ENCODE peak calls at places on chromosome 6, in four cellular contexts. One of them, this sample, is unnamed. For H3K4me1, the result is how much of the 10 kb centered on the place peaks cover.

GRCh38 chr6:13923527-13924145 is 1.1 kb upstream of the RNF182 start:
- DNase-seq in body of pancreas: no peak
- DNase-seq in iPS DF 6.9: no peak
- DNase-seq in tibial artery: no peak
- DNase-seq in this sample: no peak

GRCh38 chr6:114085206-114085605 is 114.3 kb upstream of the HDAC2 start:
- DNase-seq in body of pancreas: no peak
- DNase-seq in iPS DF 6.9: no peak
- DNase-seq in tibial artery: no peak
- DNase-seq in this sample: no peak

GRCh38 chr6:43454290-43455033 is 886 bp downstream of the DLK2 start:
- DNase-seq in body of pancreas: peak
- DNase-seq in iPS DF 6.9: peak
- DNase-seq in tibial artery: peak
- DNase-seq in this sample: peak

GRCh38 chr6:90538651-90539050 is 48.2 kb downstream of the MAP3K7 start:
- DNase-seq in body of pancreas: peak
- DNase-seq in iPS DF 6.9: no peak
- DNase-seq in tibial artery: no peak
- DNase-seq in this sample: no peak

GRCh38 chr6:36780517-36781210 is 58.6 kb downstream of the CPNE5 start:
- DNase-seq in body of pancreas: peak
- DNase-seq in iPS DF 6.9: no peak
- DNase-seq in tibial artery: no peak
- DNase-seq in this sample: no peak

GRCh38 chr6:166999845-167000253 is 652 bp downstream of the CEP43 start:
- DNase-seq in body of pancreas: no peak
- DNase-seq in iPS DF 6.9: no peak
- DNase-seq in tibial artery: peak
- DNase-seq in this sample: no peak

GRCh38 chr6:105991561-105992314 is 94.4 kb upstream of the PRDM1 start:
- DNase-seq in body of pancreas: peak
- DNase-seq in iPS DF 6.9: no peak
- DNase-seq in tibial artery: no peak
- DNase-seq in this sample: no peak

GRCh38 chr6:38493929-38494547 is 145.7 kb downstream of the BTBD9 start:
- DNase-seq in body of pancreas: peak
- DNase-seq in iPS DF 6.9: peak
- DNase-seq in tibial artery: peak
- DNase-seq in this sample: peak

GRCh38 chr6:15400572-15401004 is 154.7 kb downstream of the JARID2 start:
- DNase-seq in body of pancreas: peak
- DNase-seq in iPS DF 6.9: no peak
- DNase-seq in tibial artery: peak
- DNase-seq in this sample: no peak

GRCh38 chr6:15401769-15402250 is 155.9 kb downstream of the JARID2 start:
- DNase-seq in body of pancreas: no peak
- DNase-seq in iPS DF 6.9: no peak
- DNase-seq in tibial artery: no peak
- DNase-seq in this sample: no peak

GRCh38 chr6:15403094-15403493 is 157.2 kb downstream of the JARID2 start:
- DNase-seq in body of pancreas: no peak
- DNase-seq in iPS DF 6.9: no peak
- DNase-seq in tibial artery: no peak
- DNase-seq in this sample: no peak

GRCh38 chr6:15401120-15401519 is 155.3 kb downstream of the JARID2 start:
- DNase-seq in body of pancreas: no peak
- DNase-seq in iPS DF 6.9: no peak
- DNase-seq in tibial artery: no peak
- DNase-seq in this sample: no peak

DNA sequence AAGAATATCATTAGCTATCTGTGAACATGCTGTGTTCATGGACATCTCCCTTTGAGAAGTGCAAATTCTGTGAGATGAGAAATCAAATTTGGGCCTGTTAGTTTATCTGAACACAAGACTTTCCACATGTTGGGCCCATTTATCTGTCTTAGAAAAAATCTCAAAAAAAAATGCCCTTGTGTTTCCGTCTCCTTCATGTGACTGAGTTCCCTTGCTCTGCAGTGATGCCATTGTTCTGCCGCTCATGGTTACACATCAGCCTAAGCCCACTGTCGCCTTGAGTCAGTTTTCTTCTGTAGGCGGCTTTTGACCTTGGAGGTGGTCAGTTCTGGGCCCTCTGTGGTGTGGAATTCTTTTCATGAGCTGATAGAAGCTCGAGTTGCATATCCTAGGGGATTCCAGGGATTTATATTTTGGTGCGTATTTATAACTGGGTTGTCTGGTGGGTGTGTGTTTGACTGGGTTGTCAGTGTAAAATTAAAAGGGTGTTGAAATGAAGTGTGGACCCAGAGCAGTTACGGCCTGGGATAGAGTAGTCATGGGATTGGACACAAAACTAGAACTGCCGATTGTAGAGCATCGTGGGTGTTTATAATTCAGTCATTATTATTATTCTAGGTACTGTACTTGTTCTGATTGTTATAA is 156.7 kb downstream of the JARID2 start:
- DNase-seq in body of pancreas: no peak
- DNase-seq in iPS DF 6.9: no peak
- DNase-seq in tibial artery: no peak
- DNase-seq in this sample: no peak
- H3K4me1 ChIP-seq in body of pancreas: under half
- H3K4me1 ChIP-seq in iPS DF 6.9: under half
- H3K4me1 ChIP-seq in tibial artery: under half
- H3K4me1 ChIP-seq in this sample: half or more

GRCh38 chr6:53500095-53500494 is 44.8 kb downstream of the GCLC start:
- DNase-seq in body of pancreas: no peak
- DNase-seq in iPS DF 6.9: no peak
- DNase-seq in tibial artery: no peak
- DNase-seq in this sample: no peak
- H3K4me1 ChIP-seq in body of pancreas: under half
- H3K4me1 ChIP-seq in iPS DF 6.9: under half
- H3K4me1 ChIP-seq in tibial artery: under half
- H3K4me1 ChIP-seq in this sample: under half

GRCh38 chr6:44663860-44664584 is 276.5 kb downstream of the CDC5L start:
- DNase-seq in body of pancreas: no peak
- DNase-seq in iPS DF 6.9: no peak
- DNase-seq in tibial artery: no peak
- DNase-seq in this sample: no peak

GRCh38 chr6:44661631-44662030 is 274.1 kb downstream of the CDC5L start:
- DNase-seq in body of pancreas: no peak
- DNase-seq in iPS DF 6.9: no peak
- DNase-seq in tibial artery: no peak
- DNase-seq in this sample: no peak

GRCh38 chr6:44660561-44661220 is 273.2 kb downstream of the CDC5L start:
- DNase-seq in body of pancreas: no peak
- DNase-seq in iPS DF 6.9: no peak
- DNase-seq in tibial artery: no peak
- DNase-seq in this sample: no peak

GRCh38 chr6:44661221-44661609 is 273.7 kb downstream of the CDC5L start:
- DNase-seq in body of pancreas: no peak
- DNase-seq in iPS DF 6.9: no peak
- DNase-seq in tibial artery: no peak
- DNase-seq in this sample: no peak

GRCh38 chr6:44662461-44663121 is 275.1 kb downstream of the CDC5L start:
- DNase-seq in body of pancreas: no peak
- DNase-seq in iPS DF 6.9: peak
- DNase-seq in tibial artery: no peak
- DNase-seq in this sample: peak
- H3K4me1 ChIP-seq in body of pancreas: under half
- H3K4me1 ChIP-seq in iPS DF 6.9: under half
- H3K4me1 ChIP-seq in tibial artery: under half
- H3K4me1 ChIP-seq in this sample: half or more

GRCh38 chr6:33428219-33428890 is 8.5 kb downstream of the SYNGAP1 start:
- DNase-seq in body of pancreas: peak
- DNase-seq in iPS DF 6.9: no peak
- DNase-seq in tibial artery: no peak
- DNase-seq in this sample: no peak

GRCh38 chr6:33424855-33425667 is 5.2 kb downstream of the SYNGAP1 start:
- DNase-seq in body of pancreas: no peak
- DNase-seq in iPS DF 6.9: no peak
- DNase-seq in tibial artery: no peak
- DNase-seq in this sample: no peak

GRCh38 chr6:33427585-33428218 is 7.8 kb downstream of the SYNGAP1 start:
- DNase-seq in body of pancreas: peak
- DNase-seq in iPS DF 6.9: no peak
- DNase-seq in tibial artery: peak
- DNase-seq in this sample: no peak

GRCh38 chr6:33425668-33426577 is 6.1 kb downstream of the SYNGAP1 start:
- DNase-seq in body of pancreas: peak
- DNase-seq in iPS DF 6.9: no peak
- DNase-seq in tibial artery: peak
- DNase-seq in this sample: peak

GRCh38 chr6:33426590-33427563 is 7.0 kb downstream of the SYNGAP1 start:
- DNase-seq in body of pancreas: no peak
- DNase-seq in iPS DF 6.9: no peak
- DNase-seq in tibial artery: no peak
- DNase-seq in this sample: no peak
- H3K4me1 ChIP-seq in body of pancreas: under half
- H3K4me1 ChIP-seq in iPS DF 6.9: under half
- H3K4me1 ChIP-seq in tibial artery: under half
- H3K4me1 ChIP-seq in this sample: under half

DNA sequence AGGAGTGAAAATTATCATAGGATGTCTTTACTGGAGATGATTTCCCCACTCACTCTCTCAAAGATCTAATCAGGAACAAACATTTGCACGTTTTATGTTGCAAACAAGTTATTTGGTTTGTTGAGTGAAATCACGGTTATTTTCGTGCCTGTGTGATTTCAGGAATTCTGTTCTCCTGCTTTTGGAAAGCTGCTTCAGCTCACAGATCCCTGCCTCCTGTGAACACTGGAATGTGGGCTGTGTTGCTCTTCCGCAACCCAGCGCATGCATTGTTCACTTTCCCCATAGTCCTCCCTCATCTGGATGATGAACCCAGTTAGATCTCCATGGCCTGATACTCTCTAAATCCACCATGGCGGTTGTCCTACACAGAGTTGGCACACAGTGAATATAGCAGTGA is 91.0 kb downstream of the PLEKHG1 start:
- DNase-seq in body of pancreas: no peak
- DNase-seq in iPS DF 6.9: no peak
- DNase-seq in tibial artery: no peak
- DNase-seq in this sample: no peak
- H3K4me1 ChIP-seq in body of pancreas: under half
- H3K4me1 ChIP-seq in iPS DF 6.9: under half
- H3K4me1 ChIP-seq in tibial artery: under half
- H3K4me1 ChIP-seq in this sample: under half

GRCh38 chr6:15335385-15335784 is 89.5 kb downstream of the JARID2 start:
- DNase-seq in body of pancreas: no peak
- DNase-seq in iPS DF 6.9: no peak
- DNase-seq in tibial artery: no peak
- DNase-seq in this sample: no peak

GRCh38 chr6:15335916-15336315 is 90.0 kb downstream of the JARID2 start:
- DNase-seq in body of pancreas: no peak
- DNase-seq in iPS DF 6.9: no peak
- DNase-seq in tibial artery: no peak
- DNase-seq in this sample: no peak

GRCh38 chr6:15338462-15338861 is 92.6 kb downstream of the JARID2 start:
- DNase-seq in body of pancreas: no peak
- DNase-seq in iPS DF 6.9: no peak
- DNase-seq in tibial artery: no peak
- DNase-seq in this sample: no peak

GRCh38 chr6:15336905-15337583 is 91.2 kb downstream of the JARID2 start:
- DNase-seq in body of pancreas: no peak
- DNase-seq in iPS DF 6.9: no peak
- DNase-seq in tibial artery: no peak
- DNase-seq in this sample: no peak

DNA sequence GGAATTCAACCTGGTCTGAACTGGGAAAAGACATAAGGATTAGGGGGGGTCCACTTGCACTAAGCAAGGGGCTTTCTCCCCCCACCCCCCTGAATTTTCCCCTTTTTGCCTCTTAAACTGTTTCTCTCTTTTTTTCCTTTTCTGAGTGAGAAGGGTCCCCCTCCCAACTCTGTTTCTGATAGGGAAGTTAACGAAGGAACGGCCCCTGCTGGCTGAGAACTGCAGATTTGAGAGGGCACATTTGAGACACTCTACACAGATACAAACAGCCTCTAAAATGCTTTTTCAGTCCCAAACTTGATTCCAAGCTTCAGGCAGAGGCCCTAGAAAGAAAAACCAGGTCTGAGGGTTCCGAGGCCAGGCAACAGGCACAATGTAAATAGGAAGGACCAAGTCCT is 91.7 kb downstream of the JARID2 start:
- DNase-seq in body of pancreas: no peak
- DNase-seq in iPS DF 6.9: no peak
- DNase-seq in tibial artery: no peak
- DNase-seq in this sample: no peak
- H3K4me1 ChIP-seq in body of pancreas: under half
- H3K4me1 ChIP-seq in iPS DF 6.9: under half
- H3K4me1 ChIP-seq in tibial artery: under half
- H3K4me1 ChIP-seq in this sample: under half

GRCh38 chr6:156850356-156850755 is 73.2 kb downstream of the ARID1B start:
- DNase-seq in body of pancreas: no peak
- DNase-seq in iPS DF 6.9: no peak
- DNase-seq in tibial artery: no peak
- DNase-seq in this sample: no peak

GRCh38 chr6:156851447-156851846 is 74.3 kb downstream of the ARID1B start:
- DNase-seq in body of pancreas: no peak
- DNase-seq in iPS DF 6.9: no peak
- DNase-seq in tibial artery: no peak
- DNase-seq in this sample: no peak

GRCh38 chr6:156848123-156848522 is 70.9 kb downstream of the ARID1B start:
- DNase-seq in body of pancreas: no peak
- DNase-seq in iPS DF 6.9: no peak
- DNase-seq in tibial artery: no peak
- DNase-seq in this sample: no peak

GRCh38 chr6:156848533-156848932 is 71.4 kb downstream of the ARID1B start:
- DNase-seq in body of pancreas: peak
- DNase-seq in iPS DF 6.9: no peak
- DNase-seq in tibial artery: no peak
- DNase-seq in this sample: no peak

GRCh38 chr6:156849806-156850205 is 72.6 kb downstream of the ARID1B start:
- DNase-seq in body of pancreas: no peak
- DNase-seq in iPS DF 6.9: no peak
- DNase-seq in tibial artery: no peak
- DNase-seq in this sample: no peak
- H3K4me1 ChIP-seq in body of pancreas: half or more
- H3K4me1 ChIP-seq in iPS DF 6.9: under half
- H3K4me1 ChIP-seq in tibial artery: under half
- H3K4me1 ChIP-seq in this sample: under half

This sample was measured in neuronal stem cell.